ENCODE peak calls at places on chromosomes 7 and 10, in five cellular contexts. N, I, P, G and V are unnamed samples.

GRCh38 chr7:88040694-88041093 is 106.6 kb downstream of the ADAM22 start:
- DNase-seq in I (no peak), P (no peak), N (no peak), G (no peak), V (no peak)

GRCh38 chr10:62000037-62000603 is 98.6 kb downstream of the ARID5B start:
- DNase-seq in N (no peak), P (no peak), I (peak), G (no peak), V (no peak)

GRCh38 chr7:2668401-2668800 is 19.6 kb upstream of the AMZ1 start:
- DNase-seq in I (no peak), G (no peak), P (no peak), N (peak), V (no peak)

GRCh38 chr7:117731455-117731854 is 141.8 kb downstream of the CTTNBP2 start:
- DNase-seq in G (no peak), I (peak), P (no peak), N (no peak), V (no peak)

GRCh38 chr10:18608581-18608980 is 42.8 kb downstream of the NSUN6 start:
- DNase-seq in P (no peak), G (no peak), I (no peak), N (no peak), V (no peak)

GRCh38 chr10:101214446-101215396 is 14.5 kb downstream of the LBX1 start:
- DNase-seq in N (peak), G (peak), P (no peak), I (peak), V (peak)

GRCh38 chr10:21278491-21279216 is 246.8 kb downstream of the SKIDA1 start:
- DNase-seq in I (peak), G (peak), P (peak), N (peak), V (peak)

GRCh38 chr7:100163871-100164270 is 4.5 kb downstream of the GAL3ST4 start:
- DNase-seq in I (no peak), G (no peak), N (no peak), P (no peak), V (no peak)

GRCh38 chr10:103917326-103918052 is 495 bp downstream of the STN1 start:
- DNase-seq in I (no peak), G (peak), P (no peak), N (peak), V (peak)

GRCh38 chr7:30463400-30464145 is 15.0 kb downstream of the NOD1 start:
- DNase-seq in G (no peak), N (peak), P (no peak), I (peak), V (no peak)

GRCh38 chr10:120131183-120131582 is 238.7 kb downstream of the SEC23IP start:
- DNase-seq in N (no peak), G (no peak), P (no peak), I (peak), V (no peak)

GRCh38 chr7:152674860-152675760 is 831 bp downstream of the XRCC2 start:
- DNase-seq in I (peak), N (no peak), G (no peak), P (no peak), V (no peak)

GRCh38 chr10:6014241-6014761 is 37.0 kb upstream of the IL15RA start:
- DNase-seq in I (peak), G (peak), P (no peak), N (peak), V (no peak)

GRCh38 chr7:70674268-70675025 is 457.5 kb upstream of the GALNT17 start:
- DNase-seq in N (no peak), I (no peak), P (no peak), G (no peak), V (no peak)

GRCh38 chr7:31192996-31193395 is 140.9 kb downstream of the ADCYAP1R1 start:
- DNase-seq in G (peak), I (peak), P (no peak), N (no peak), V (peak)

GRCh38 chr7:105337529-105337928 is 51.2 kb downstream of the SRPK2 start:
- DNase-seq in N (no peak), P (no peak), G (no peak), I (no peak), V (no peak)

GRCh38 chr7:105330526-105330925 is 58.2 kb downstream of the SRPK2 start:
- DNase-seq in N (no peak), G (no peak), I (no peak), P (no peak), V (no peak)

GRCh38 chr7:105339404-105340316 is 49.1 kb downstream of the SRPK2 start:
- DNase-seq in N (no peak), I (no peak), G (no peak), P (no peak), V (no peak)

GRCh38 chr7:105336009-105336408 is 52.7 kb downstream of the SRPK2 start:
- DNase-seq in G (no peak), P (no peak), I (no peak), N (no peak), V (no peak)
- TF ChIP-seq CTCF in G (peak), P (peak), I (peak), N (peak), V (peak)

DNA sequence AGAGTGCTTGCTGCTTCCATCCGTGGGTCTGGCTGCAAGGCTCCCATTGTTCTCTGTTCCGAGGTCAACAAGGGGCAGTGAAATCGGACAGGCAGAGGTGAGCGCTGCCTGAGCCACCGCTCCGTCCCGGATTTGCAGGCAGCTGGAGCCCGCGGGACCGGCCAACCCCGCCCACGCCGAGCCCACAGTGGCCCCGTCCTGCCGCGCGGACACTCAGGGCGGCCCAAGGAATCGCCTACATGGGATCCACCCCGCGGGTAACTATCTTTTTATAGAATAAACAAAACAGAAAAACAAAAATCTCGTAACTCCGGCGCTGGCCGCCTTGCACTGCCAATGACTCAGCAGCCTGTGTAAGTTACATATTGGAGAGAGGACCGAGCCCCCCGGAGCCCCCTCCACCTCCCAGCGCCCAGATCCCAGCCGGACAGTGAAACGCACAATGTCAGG is 1.9 kb downstream of the BNIP3 start:
- DNase-seq in G (no peak), N (no peak), P (no peak), I (no peak), V (no peak)
- H3K4me3 ChIP-seq in G (peak), N (peak), P (peak), I (peak), V (peak)

GRCh38 chr7:156074982-156075615 is 262.8 kb upstream of the SHH start:
- DNase-seq in G (no peak), N (no peak), P (no peak), I (no peak), V (no peak)
- TF ChIP-seq CTCF in G (no peak), N (no peak), P (no peak), I (no peak), V (no peak)

DNA sequence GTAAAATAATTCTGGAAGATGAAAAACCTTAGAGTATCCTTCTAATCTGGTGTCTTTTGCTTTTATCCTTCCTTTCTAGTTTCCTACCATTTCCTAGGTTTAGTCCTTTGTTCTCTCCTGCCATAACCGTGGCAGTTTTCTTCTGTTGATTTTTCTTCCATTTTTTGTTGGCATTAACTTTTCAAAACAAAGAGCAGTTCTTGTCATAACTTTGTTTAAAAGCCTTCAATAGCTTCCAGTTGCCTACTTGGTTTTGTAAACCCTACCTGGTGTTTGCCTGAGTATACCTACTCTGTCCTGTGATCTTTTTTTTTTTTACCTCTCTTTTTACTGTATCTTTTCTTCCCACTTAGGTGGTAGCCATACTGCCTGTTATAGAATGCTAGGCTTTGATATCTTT is 125.6 kb downstream of the LYZL1 start:
- DNase-seq in G (no peak), P (no peak), I (no peak), N (no peak), V (no peak)
- H3K4me3 ChIP-seq in G (no peak), P (no peak), I (no peak), N (no peak), V (no peak)

GRCh38 chr7:101269664-101270063 is 24.8 kb upstream of the FIS1 start:
- DNase-seq in P (no peak), N (no peak), G (no peak), I (no peak), V (no peak)
- TF ChIP-seq CTCF in P (no peak), N (no peak), G (no peak), I (no peak), V (no peak)

DNA sequence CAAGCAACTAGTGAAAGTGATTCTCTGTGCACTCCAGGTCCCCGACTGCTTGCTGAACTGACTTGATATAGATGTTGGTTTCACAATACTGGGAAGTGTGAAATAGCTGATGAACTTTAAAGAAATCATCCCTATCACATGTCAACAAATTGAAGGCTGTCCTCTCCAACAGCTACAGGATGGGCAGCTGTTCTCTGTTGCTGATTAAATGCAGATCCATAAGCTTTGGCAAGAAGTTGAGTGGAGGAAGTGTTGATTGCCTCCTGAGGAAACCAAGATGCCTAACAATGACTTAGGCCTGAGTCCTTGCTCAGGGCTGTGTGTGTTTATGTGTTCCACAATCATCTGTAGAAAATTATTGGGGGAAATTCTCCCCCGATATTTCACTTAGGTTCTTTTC is 130.4 kb upstream of the GDF10 start:
- DNase-seq in I (no peak), G (no peak), P (no peak), N (no peak), V (no peak)
- H3K4me3 ChIP-seq in I (no peak), G (no peak), P (no peak), N (no peak), V (no peak)

DNA sequence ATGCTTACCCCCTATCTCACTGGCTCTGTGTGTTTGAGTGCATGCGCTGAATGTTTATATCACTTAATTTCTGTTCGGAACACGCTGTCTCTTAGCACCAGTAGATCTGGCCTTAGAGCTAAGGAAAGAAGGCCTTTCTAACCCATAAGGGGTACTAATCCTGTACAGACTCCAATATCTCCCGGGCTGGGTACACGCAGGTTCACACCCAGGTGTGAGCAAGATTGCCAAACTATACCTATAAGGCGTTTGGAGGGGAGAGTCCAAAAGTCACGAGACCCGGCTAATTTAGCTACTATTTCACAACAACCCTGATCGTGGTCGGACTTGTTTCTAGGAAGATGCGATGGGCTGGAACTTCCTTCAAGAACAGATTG is 727 bp upstream of the PDSS1 start:
- DNase-seq in I (no peak), P (no peak), N (no peak), G (no peak), V (no peak)
- TF ChIP-seq CTCF in I (no peak), P (no peak), N (no peak), G (no peak), V (no peak)

GRCh38 chr10:4766449-4766848 is 59.6 kb upstream of the AKR1E2 start:
- DNase-seq in N (no peak), G (no peak), I (no peak), P (no peak), V (no peak)

GRCh38 chr10:4765428-4765827 is 60.6 kb upstream of the AKR1E2 start:
- DNase-seq in G (no peak), I (no peak), N (no peak), P (no peak), V (no peak)

GRCh38 chr10:4763513-4763912 is 62.5 kb upstream of the AKR1E2 start:
- DNase-seq in I (no peak), P (no peak), G (no peak), N (no peak), V (no peak)

GRCh38 chr10:4767033-4767814 is 58.8 kb upstream of the AKR1E2 start:
- DNase-seq in G (no peak), N (peak), I (no peak), P (no peak), V (no peak)

DNA sequence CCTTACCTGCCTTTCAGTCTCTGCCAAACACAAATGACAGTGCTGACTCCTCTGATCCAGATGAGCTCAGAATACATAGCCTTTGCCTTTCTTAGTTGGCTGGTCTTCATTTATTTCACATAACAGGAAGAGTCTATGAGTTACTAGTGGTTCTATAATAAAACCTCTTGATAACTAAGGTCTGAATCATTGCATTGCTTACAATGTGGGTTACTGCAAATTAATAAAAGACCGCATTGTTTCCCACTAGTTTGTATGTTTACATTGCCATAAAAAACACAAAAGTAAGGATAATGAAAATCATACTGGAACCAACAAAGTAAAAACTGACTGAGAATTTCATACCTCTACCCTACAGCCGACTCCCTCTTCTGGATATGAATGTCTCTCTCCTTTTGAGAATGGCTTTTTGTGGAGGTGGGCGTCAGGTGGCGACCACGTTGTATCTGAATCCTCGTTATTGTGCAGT is 62.0 kb upstream of the AKR1E2 start:
- DNase-seq in I (no peak), G (no peak), P (peak), N (no peak), V (no peak)
- H3K4me3 ChIP-seq in I (no peak), G (no peak), P (peak), N (no peak), V (no peak)

GRCh38 chr7:28272461-28272877 is 91.9 kb upstream of the JAZF1 start:
- DNase-seq in P (peak), N (peak), G (peak), I (peak), V (peak)
- TF ChIP-seq CTCF in P (peak), N (peak), G (peak), I (no peak), V (peak)